ENCODE peak calls at places on chromosomes 5 and 9, in four cellular contexts. X, A, Z and H are unnamed samples.

GRCh38 chr5:159195775-159196174 is 13.6 kb downstream of the RNF145 start:
- DNase-seq in X (no peak), A (no peak), Z (no peak), H (no peak)

GRCh38 chr5:59768204-59769040 is 125.1 kb downstream of the PDE4D start:
- DNase-seq in X (no peak), A (peak; percentile 29), Z (peak; percentile 10), H (peak; percentile 43)

GRCh38 chr9:91073049-91073810 is 271.6 kb downstream of the SYK start:
- DNase-seq in X (no peak), A (no peak), Z (no peak), H (no peak)

GRCh38 chr5:151213803-151214613 is 9.9 kb downstream of the CCDC69 start:
- DNase-seq in X (peak; percentile 80), A (peak; percentile 81), Z (peak; percentile 58), H (no peak)

GRCh38 chr5:173307695-173308094 is 20.5 kb downstream of the STC2 start:
- DNase-seq in X (no peak), A (no peak), Z (no peak), H (no peak)

GRCh38 chr9:95923794-95924193 is 48.3 kb downstream of the ERCC6L2 start:
- DNase-seq in X (no peak), A (no peak), Z (no peak), H (no peak)

GRCh38 chr9:86637515-86637914 is 283.3 kb upstream of the TUT7 start:
- DNase-seq in X (peak; percentile 45), A (peak; percentile 40), Z (peak; percentile 35), H (no peak)

GRCh38 chr5:43134019-43134418 is 13.3 kb downstream of the ZNF131 start:
- DNase-seq in X (no peak), A (no peak), Z (no peak), H (no peak)

GRCh38 chr5:142600611-142601360 is 85.1 kb downstream of the FGF1 start:
- DNase-seq in X (no peak), A (peak; percentile 35), Z (peak; percentile 24), H (no peak)

GRCh38 chr5:6899215-6899614 is 186.0 kb downstream of the TENT4A start:
- DNase-seq in X (no peak), A (no peak), Z (no peak), H (no peak)

GRCh38 chr9:80885894-80886293 is 803.5 kb downstream of the TLE1 start:
- DNase-seq in X (no peak), A (no peak), Z (peak; percentile 16), H (no peak)

GRCh38 chr5:79236364-79236969 is 536 bp downstream of the JMY start:
- DNase-seq in X (peak; percentile 58), A (peak; percentile 30), Z (no peak), H (no peak)

GRCh38 chr5:171122372-171122771 is 186.7 kb upstream of the TLX3 start:
- DNase-seq in X (no peak), A (no peak), Z (no peak), H (no peak)

GRCh38 chr9:90061187-90061586 is 456.4 kb downstream of the GADD45G start:
- DNase-seq in X (no peak), A (no peak), Z (no peak), H (no peak)

GRCh38 chr5:19886123-19886921 is 101.7 kb downstream of the CDH18 start:
- DNase-seq in X (no peak), A (no peak), Z (no peak), H (peak; percentile 26)

GRCh38 chr5:161333194-161333880 is 213.2 kb downstream of the GABRB2 start:
- DNase-seq in X (no peak), A (no peak), Z (no peak), H (no peak)

GRCh38 chr9:90943341-90943740 is 141.7 kb downstream of the SYK start:
- DNase-seq in X (no peak), A (no peak), Z (no peak), H (peak; percentile 85)

GRCh38 chr5:39604491-39604890 is 179.7 kb upstream of the DAB2 start:
- DNase-seq in X (no peak), A (no peak), Z (no peak), H (no peak)

GRCh38 chr5:3191585-3191984 is 404.0 kb upstream of the IRX1 start:
- DNase-seq in X (no peak), A (no peak), Z (no peak), H (no peak)

GRCh38 chr5:38814879-38815278 is 30.9 kb upstream of the OSMR start:
- DNase-seq in X (no peak), A (no peak), Z (no peak), H (no peak)

GRCh38 chr9:91519520-91520270 is 96.1 kb upstream of the NFIL3 start:
- DNase-seq in X (no peak), A (no peak), Z (no peak), H (no peak)

GRCh38 chr5:1312993-1313833 is 18.3 kb upstream of the TERT start:
- DNase-seq in X (no peak), A (no peak), Z (no peak), H (no peak)

GRCh38 chr5:157558089-157558595 is 17.4 kb downstream of the ADAM19 start:
- DNase-seq in X (no peak), A (no peak), Z (no peak), H (peak; percentile 51)

GRCh38 chr5:138956801-138957200 is 81.7 kb upstream of the LRRTM2 start:
- DNase-seq in X (no peak), A (no peak), Z (no peak), H (no peak)

GRCh38 chr9:121975801-121976277 is 117.3 kb downstream of the TTLL11 start:
- DNase-seq in X (no peak), A (no peak), Z (no peak), H (peak; percentile 96)

GRCh38 chr9:81557957-81558791 is 131.2 kb downstream of the TLE1 start:
- DNase-seq in X (no peak), A (no peak), Z (no peak), H (no peak)

GRCh38 chr9:78278177-78278777 is 18.6 kb upstream of the PSAT1 start:
- DNase-seq in X (no peak), A (no peak), Z (no peak), H (no peak)

GRCh38 chr9:4549751-4550295 is 59.6 kb downstream of the SLC1A1 start:
- DNase-seq in X (no peak), A (no peak), Z (no peak), H (no peak)
- H3K27ac ChIP-seq in X (no peak overlapping the region), A (no peak overlapping the region), Z (no peak overlapping the region), H (no peak overlapping the region)

DNA sequence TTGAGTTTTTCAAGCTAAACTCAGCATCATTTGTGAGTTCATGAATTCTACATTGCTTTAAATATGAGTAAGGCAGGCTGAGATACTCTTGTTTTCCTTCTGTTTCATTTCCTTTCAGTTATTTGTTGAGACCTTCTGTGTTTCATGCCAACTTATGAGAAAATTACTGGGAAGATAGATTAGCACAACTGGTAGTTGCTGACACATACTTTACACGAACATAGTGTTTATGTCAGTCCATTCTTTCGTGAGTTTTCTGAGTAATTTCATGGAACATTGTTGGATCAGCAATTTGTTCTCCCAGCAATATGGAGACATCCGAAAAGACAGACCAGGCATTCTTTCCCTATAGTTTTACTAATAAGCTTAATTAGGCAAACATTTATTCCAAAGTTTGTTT is 102.0 kb upstream of the SMC5 start:
- DNase-seq in X (no peak), A (no peak), Z (no peak), H (no peak)
- H3K27ac ChIP-seq in X (no peak overlapping the region), A (no peak overlapping the region), Z (no peak overlapping the region), H (no peak overlapping the region)

GRCh38 chr5:77844408-77845272 is 68.5 kb upstream of the TBCA start:
- DNase-seq in X (no peak), A (no peak), Z (no peak), H (no peak)
- H3K27ac ChIP-seq in X (no peak overlapping the region), A (no peak overlapping the region), Z (no peak overlapping the region), H (no peak overlapping the region)

DNA sequence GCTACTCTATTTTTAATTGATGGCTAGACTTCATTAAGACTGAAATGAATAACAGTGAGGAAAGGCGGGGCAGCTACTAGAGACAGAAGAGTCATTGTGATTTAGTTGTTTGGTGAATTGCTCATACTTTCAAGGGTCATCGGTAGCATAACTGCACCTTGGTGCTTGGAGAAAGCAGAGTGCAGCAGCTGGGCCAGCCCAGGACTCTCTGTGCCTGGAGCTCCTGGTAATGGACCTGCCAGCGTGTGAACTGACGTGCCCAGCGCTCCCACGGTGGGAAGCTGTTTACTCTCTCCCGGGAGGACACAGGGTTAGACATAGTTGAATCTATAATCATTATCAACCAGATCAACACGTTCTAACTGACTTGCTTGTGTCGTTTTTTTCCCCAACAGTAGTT is 42.9 kb downstream of the LURAP1L start:
- DNase-seq in X (no peak), A (peak; percentile 11), Z (no peak), H (peak; percentile 98)
- H3K27ac ChIP-seq in X (no peak overlapping the region), A (no peak overlapping the region), Z (no peak overlapping the region), H (peak overlapping the region; percentile 99)

DNA sequence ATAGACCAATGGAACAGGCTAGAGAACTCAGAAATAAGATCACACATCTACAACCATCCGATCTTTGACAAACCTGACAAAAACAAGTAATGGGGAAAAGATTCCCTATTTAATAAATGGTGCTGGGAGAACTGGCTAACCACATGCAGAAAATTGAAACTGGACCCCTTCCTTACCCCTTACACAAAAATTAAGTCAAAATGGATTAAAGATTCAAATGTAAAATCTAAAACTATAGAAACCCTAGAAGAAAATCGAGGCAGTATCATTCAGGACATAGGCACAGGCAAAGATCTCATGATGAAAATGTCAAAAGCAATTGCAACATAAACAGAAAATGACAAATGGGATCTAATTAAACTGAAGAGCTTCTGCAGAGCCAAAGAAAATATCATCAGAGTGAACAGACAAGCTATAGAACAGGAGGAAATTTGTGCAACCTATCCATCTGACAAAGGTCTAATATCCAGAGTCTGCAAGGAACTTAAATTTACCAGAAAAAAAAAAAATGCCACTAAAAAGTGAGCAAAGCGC is 43.8 kb downstream of the MRPS27 start:
- DNase-seq in X (no peak), A (no peak), Z (no peak), H (no peak)
- H3K27ac ChIP-seq in X (no peak overlapping the region), A (no peak overlapping the region), Z (no peak overlapping the region), H (no peak overlapping the region)

GRCh38 chr5:110268985-110269384 is 457.5 kb downstream of the TMEM232 start:
- DNase-seq in X (no peak), A (no peak), Z (no peak), H (no peak)
- H3K27ac ChIP-seq in X (no peak overlapping the region), A (no peak overlapping the region), Z (no peak overlapping the region), H (no peak overlapping the region)